ENCODE peak calls at places on chromosomes 3 and 15, in seven cellular contexts. S is AG10803, H is uterus, V is BE2C, X is A549, B is progenitor cell of endocrine pancreas, Z is PC-3. F is an unnamed sample.

GRCh38 chr3:168052517-168052916 is 43.2 kb downstream of the GOLIM4 start:
- DNase-seq in S (no peak), H (no peak), V (no peak), X (no peak), B (no peak), Z (no peak), F (no peak)

GRCh38 chr3:129031476-129032215 is 28.9 kb upstream of the GP9 start:
- DNase-seq in S (no peak), H (no peak), V (no peak), X (no peak), B (no peak), Z (no peak), F (no peak)

GRCh38 chr3:43773273-43774104 is 82.8 kb downstream of the ABHD5 start:
- DNase-seq in S (peak), H (no peak), V (peak), X (peak), B (no peak), Z (no peak), F (no peak)

GRCh38 chr15:51286816-51287215 is 51.6 kb downstream of the CYP19A1 start:
- DNase-seq in S (no peak), H (no peak), V (no peak), X (peak), B (no peak), Z (peak), F (no peak)

GRCh38 chr3:61560452-61561373 is 658 bp upstream of the PTPRG start:
- DNase-seq in S (peak), H (peak), V (peak), X (peak), B (peak), Z (no peak), F (peak)

GRCh38 chr3:174403831-174404230 is 455.3 kb upstream of the NAALADL2 start:
- DNase-seq in S (no peak), H (no peak), V (no peak), X (no peak), B (no peak), Z (no peak), F (no peak)

GRCh38 chr15:31136016-31136415 is 34.5 kb upstream of the TRPM1 start:
- DNase-seq in S (no peak), H (no peak), V (no peak), X (peak), B (no peak), Z (no peak), F (no peak)

GRCh38 chr15:88375234-88375926 is 91.8 kb downstream of the MRPL46 start:
- DNase-seq in S (peak), H (peak), V (no peak), X (peak), B (no peak), Z (no peak), F (no peak)

GRCh38 chr3:46298871-46299607 is 54.9 kb upstream of the CCR2 start:
- DNase-seq in S (no peak), H (no peak), V (no peak), X (no peak), B (no peak), Z (no peak), F (no peak)

GRCh38 chr15:40320931-40321371 is 2.5 kb upstream of the INAFM2 start:
- DNase-seq in S (peak), H (peak), V (peak), X (peak), B (no peak), Z (peak), F (peak)

GRCh38 chr15:85589873-85590272 is 204.9 kb downstream of the KLHL25 start:
- DNase-seq in S (peak), H (no peak), V (no peak), X (peak), B (no peak), Z (peak), F (no peak)

GRCh38 chr3:188421836-188422540 is 268.0 kb downstream of the LPP start:
- DNase-seq in S (peak), H (no peak), V (no peak), X (no peak), B (no peak), Z (no peak), F (no peak)

GRCh38 chr3:78390221-78390620 is 1350.3 kb downstream of the ROBO2 start:
- DNase-seq in S (no peak), H (no peak), V (no peak), X (no peak), B (no peak), Z (no peak), F (no peak)

GRCh38 chr3:73431136-73431933 is 193.4 kb downstream of the PDZRN3 start:
- DNase-seq in S (no peak), H (no peak), V (peak), X (no peak), B (no peak), Z (no peak), F (no peak)

GRCh38 chr3:73433681-73434080 is 191.1 kb downstream of the PDZRN3 start:
- DNase-seq in S (no peak), H (no peak), V (no peak), X (no peak), B (no peak), Z (no peak), F (no peak)

GRCh38 chr3:73432021-73432722 is 192.6 kb downstream of the PDZRN3 start:
- DNase-seq in S (peak), H (peak), V (peak), X (peak), B (no peak), Z (peak), F (no peak)

GRCh38 chr3:73433079-73433478 is 191.7 kb downstream of the PDZRN3 start:
- DNase-seq in S (no peak), H (no peak), V (no peak), X (no peak), B (no peak), Z (no peak), F (no peak)

DNA sequence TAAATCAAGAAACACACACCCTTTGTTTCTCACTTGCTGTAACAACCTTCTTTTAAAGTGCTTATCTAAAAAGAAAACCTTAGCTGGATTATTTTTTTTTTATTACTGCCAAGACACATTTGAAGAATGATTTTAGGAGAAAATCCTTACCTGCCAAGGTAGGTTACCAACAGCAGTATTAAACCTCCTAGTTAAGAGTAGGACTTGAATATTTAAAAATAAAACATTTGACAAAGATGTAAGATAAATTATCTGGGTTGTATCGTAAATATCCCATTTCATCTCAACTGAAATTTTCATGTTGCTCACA is 192.1 kb downstream of the PDZRN3 start:
- DNase-seq in S (no peak), H (no peak), V (no peak), X (no peak), B (no peak), Z (no peak), F (no peak)
- TF ChIP-seq CTCF in S (no peak), H (no peak), V (no peak), X (no peak), B (peak), Z (peak), F (peak)

GRCh38 chr3:51391075-51391565 is at the start of gene RBM15B:
- DNase-seq in S (peak), H (peak), V (peak), X (peak), B (peak), Z (peak), F (peak)
- TF ChIP-seq CTCF in S (no peak), H (no peak), V (peak), X (peak), B (peak), Z (no peak), F (peak)

DNA sequence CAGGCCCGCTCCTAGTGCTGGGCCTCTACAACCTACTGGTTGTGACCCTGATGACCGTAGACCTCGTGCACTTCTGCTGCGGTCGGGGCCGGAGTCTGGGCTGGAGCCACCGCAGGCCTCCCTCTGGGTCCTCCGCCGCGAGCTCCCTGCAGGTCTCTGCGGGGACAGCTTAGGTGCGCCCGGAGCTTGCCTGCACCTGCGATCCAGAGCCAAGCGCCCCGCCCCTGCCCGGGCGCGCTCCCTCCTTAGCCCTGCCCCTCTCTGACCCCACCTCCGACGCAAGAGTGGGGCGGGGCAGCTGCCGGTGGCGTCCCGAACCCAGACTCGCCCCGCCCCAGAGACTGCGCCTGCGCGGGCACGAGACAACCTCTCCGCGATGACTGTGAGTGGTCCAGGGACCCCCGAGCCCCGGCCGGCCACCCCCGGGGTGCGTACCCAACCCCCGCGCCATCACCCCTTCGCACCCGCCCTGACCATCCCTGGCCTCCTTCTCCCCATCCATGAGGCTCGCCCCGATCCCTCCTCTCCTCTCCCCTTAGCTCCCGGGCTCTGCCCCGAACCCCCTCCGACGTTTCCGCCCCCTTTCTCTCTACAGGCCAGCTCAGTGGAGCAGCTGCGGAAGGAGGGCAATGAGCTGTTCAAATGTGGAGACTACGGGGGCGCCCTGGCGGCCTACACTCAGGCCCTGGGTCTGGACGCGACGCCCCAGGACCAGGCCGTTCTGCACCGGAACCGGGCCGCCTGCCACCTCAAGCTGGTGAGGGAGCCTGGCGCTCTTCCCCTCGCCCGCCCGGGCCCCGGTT is at the start of gene UNC45A:
- DNase-seq in S (peak), H (peak), V (peak), X (peak), B (peak), Z (peak), F (peak)
- TF ChIP-seq CTCF in S (no peak), H (no peak), V (no peak), X (no peak), B (no peak), Z (peak), F (no peak)

DNA sequence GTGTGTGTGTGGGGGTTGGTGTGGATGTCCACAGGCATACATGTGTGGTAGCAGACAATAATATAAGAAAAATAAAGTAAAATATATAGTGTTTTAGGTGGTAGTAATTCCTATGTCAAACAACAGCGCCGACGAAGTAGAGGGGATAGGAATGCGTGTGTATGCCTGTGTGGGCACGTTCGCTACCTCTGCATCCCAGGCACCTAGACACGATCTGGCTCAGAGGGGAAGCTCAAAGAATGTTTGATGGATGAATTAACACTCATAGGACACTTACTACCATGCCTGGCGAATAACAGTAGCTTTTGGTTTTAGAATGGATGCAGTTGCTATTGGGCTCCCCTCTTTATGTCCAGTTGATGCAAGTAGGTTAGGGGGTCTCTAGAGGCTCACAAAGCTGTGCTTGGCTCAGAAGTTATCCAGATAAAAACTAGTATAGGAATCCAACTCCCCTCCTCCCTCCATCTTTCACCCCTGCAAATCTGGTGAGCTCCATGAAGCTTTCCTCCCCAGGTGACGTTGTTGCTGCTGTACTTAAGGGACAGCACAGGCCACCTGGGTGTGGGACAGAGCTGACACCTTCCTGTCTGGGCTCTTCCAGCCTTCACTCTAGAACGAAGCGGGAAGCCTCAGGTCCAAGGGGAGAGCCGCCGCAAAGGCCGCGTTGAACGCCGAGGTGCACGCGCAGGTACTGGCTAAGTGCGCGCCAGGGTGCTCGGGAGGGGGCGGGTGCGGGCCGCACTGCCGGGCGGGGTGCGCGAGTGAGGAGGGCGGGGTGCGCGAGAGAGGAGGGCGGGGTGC is 192.6 kb upstream of the LYSMD4 start:
- DNase-seq in S (no peak), H (peak), V (no peak), X (peak), B (no peak), Z (peak), F (no peak)
- TF ChIP-seq CTCF in S (no peak), H (no peak), V (no peak), X (no peak), B (no peak), Z (no peak), F (no peak)

GRCh38 chr15:55742927-55743614 is at the start of gene PRTG:
- DNase-seq in S (peak), H (peak), V (peak), X (peak), B (peak), Z (peak), F (peak)
- TF ChIP-seq CTCF in S (no peak), H (no peak), V (no peak), X (no peak), B (no peak), Z (no peak), F (no peak)

F was measured in glutamatergic neuron.